ENCODE peak calls at places on chromosome 2, in six cellular contexts. O is HCT116; C is CD8-positive, alpha-beta T cell; J is dorsolateral prefrontal cortex; L is IMR-90; E is nephron progenitor cell. N is an unnamed sample.
A peak's percentile ranks its signal among the peaks of the same experiment; 100 is the strongest.

GRCh38 chr2:76821731-76822130 is 700.4 kb downstream of the LRRTM4 start:
- DNase-seq in L (no peak), E (no peak), O (no peak), J (no peak), C (no peak), N (no peak)

GRCh38 chr2:156445311-156446218 is 9.4 kb downstream of the GPD2 start:
- DNase-seq in C (no peak), L (peak; percentile 90), J (no peak), E (no peak), O (no peak), N (peak; percentile 87)

GRCh38 chr2:52934354-52934898 is 833.2 kb upstream of the CHAC2 start:
- DNase-seq in L (peak; percentile 91), C (no peak), J (no peak), E (no peak), O (peak; percentile 91), N (peak; percentile 66)

GRCh38 chr2:191818133-191818532 is 28.8 kb downstream of the CAVIN2 start:
- DNase-seq in E (no peak), C (no peak), J (no peak), O (no peak), L (no peak), N (no peak)

GRCh38 chr2:142825861-142826260 is 51.6 kb upstream of the KYNU start:
- DNase-seq in O (no peak), L (no peak), J (no peak), E (no peak), C (no peak), N (peak; percentile 18)

GRCh38 chr2:72780483-72780882 is 45.4 kb downstream of the EXOC6B start:
- DNase-seq in O (no peak), C (no peak), L (peak; percentile 56), E (no peak), J (no peak), N (peak; percentile 91)

GRCh38 chr2:23835423-23835822 is 91.5 kb downstream of the ATAD2B start:
- DNase-seq in J (no peak), E (no peak), C (no peak), L (no peak), O (no peak), N (no peak)

GRCh38 chr2:100104718-100105677 is 37.4 kb downstream of the AFF3 start:
- DNase-seq in J (no peak), L (peak; percentile 11), C (no peak), O (no peak), E (peak; percentile 75), N (no peak)

GRCh38 chr2:117232305-117232704 is 582.2 kb upstream of the DDX18 start:
- DNase-seq in E (no peak), C (no peak), O (no peak), L (no peak), J (no peak), N (no peak)

GRCh38 chr2:156397229-156397628 is 39.0 kb upstream of the GPD2 start:
- DNase-seq in L (no peak), E (no peak), C (no peak), J (no peak), O (no peak), N (no peak)

GRCh38 chr2:38723173-38723572 is 28.0 kb downstream of the SRSF7 start:
- DNase-seq in E (no peak), L (no peak), C (no peak), J (no peak), O (no peak), N (no peak)

GRCh38 chr2:191811807-191812602 is 34.9 kb downstream of the CAVIN2 start:
- DNase-seq in E (peak; percentile 61), L (peak; percentile 69), J (peak; percentile 83), O (peak; percentile 53), C (no peak), N (peak; percentile 85)

GRCh38 chr2:231674587-231675334 is 33.6 kb upstream of the PTMA start:
- DNase-seq in E (peak; percentile 83), C (peak; percentile 60), J (peak; percentile 64), L (peak; percentile 43), O (no peak), N (peak; percentile 54)

GRCh38 chr2:58638256-58638795 is 397.2 kb upstream of the FANCL start:
- DNase-seq in O (no peak), C (no peak), J (no peak), E (no peak), L (no peak), N (no peak)

GRCh38 chr2:29323961-29324360 is 208.7 kb downstream of the CLIP4 start:
- DNase-seq in L (peak; percentile 9), O (no peak), J (no peak), C (no peak), E (no peak), N (peak; percentile 29)

GRCh38 chr2:131516011-131516410 is 11.7 kb upstream of the CCDC74A start:
- DNase-seq in C (no peak), O (no peak), L (no peak), J (no peak), E (no peak), N (no peak)

GRCh38 chr2:158464426-158465281 is 7.9 kb downstream of the PKP4 start:
- DNase-seq in C (no peak), E (no peak), J (no peak), L (peak; percentile 16), O (no peak), N (peak; percentile 29)

GRCh38 chr2:240811346-240812300 is 8.4 kb downstream of the KIF1A start:
- DNase-seq in E (no peak), O (no peak), L (no peak), C (no peak), J (peak; percentile 7), N (no peak)

GRCh38 chr2:95165030-95165370 is 609 bp upstream of the ZNF2 start:
- DNase-seq in L (no peak), J (no peak), C (no peak), E (no peak), O (no peak), N (no peak)

GRCh38 chr2:95159690-95160449 is at the start of gene ZNF514:
- DNase-seq in L (peak; percentile 64), E (peak; percentile 88), O (no peak), J (peak; percentile 69), C (peak; percentile 71), N (peak; percentile 73)

GRCh38 chr2:95166065-95166763 is 605 bp downstream of the ZNF2 start:
- DNase-seq in C (no peak), O (no peak), E (no peak), L (no peak), J (no peak), N (no peak)

DNA sequence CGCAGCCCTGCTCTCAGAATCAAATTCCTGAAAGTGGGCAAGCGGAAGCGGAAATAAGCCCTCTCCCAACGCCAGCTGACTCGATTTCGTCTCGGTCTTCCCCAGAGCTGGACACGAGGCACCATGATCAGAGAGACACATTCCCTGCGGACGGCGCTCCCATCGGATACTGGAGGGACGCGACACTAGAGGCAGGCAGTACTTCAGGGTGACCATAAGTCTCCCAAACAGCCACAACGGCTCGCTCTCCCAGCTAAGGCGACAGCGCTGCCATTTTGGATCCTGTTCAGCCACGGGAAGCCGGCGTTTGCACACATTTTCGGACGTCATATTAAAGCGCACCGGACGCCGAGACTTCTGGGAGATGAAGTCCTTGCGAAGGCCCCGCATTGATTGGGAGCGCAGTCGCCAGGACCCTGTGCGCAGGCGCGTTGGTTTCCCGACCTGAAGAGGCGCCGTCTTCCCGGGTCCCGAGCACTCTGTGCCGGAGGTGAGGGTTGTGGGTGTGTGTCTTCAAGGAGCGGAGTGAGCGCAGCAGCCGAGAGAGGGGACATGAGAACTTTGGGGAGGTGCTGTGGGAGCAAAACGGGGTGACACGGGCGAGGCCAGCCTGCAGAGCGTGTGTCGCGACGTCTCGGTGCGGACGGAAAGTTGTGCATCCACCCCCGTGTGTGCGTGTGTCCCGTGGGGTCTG is at the start of gene ZNF2:
- DNase-seq in C (peak; percentile 99), E (peak; percentile 97), J (peak; percentile 99), L (peak; percentile 98), O (peak; percentile 96), N (peak; percentile 99)
- TF ChIP-seq CTCF in C (no peak), E (no peak), J (peak; percentile 23), L (no peak), O (no peak), N (peak; percentile 1)

DNA sequence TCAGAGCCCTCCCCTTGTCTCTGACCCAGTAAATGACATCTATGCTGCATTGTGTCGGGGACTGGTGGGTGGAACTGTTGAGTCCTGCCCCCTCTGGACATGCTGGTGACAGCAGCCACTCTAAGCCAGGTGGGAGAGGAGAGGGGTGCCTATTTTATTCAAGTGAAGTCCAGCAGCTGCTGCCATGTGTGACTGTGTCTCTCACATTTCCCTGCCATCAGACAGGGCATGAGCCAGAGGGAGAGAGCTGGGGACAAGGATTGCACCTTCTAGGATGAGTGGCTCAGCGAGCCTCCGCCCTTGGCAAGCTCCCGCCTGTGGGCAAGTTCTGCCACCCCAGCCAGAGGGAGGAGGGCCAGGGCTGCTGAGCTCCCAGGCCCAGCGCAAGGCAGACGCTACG is 13.7 kb downstream of the NGEF start:
- DNase-seq in C (no peak), J (no peak), O (no peak), L (no peak), E (no peak), N (no peak)
- TF ChIP-seq CTCF in C (no peak), J (no peak), O (peak; percentile 35), L (no peak), E (no peak), N (no peak)

GRCh38 chr2:69716555-69717120 is 25.3 kb upstream of the ANXA4 start:
- DNase-seq in E (no peak), C (no peak), O (no peak), L (peak; percentile 71), J (no peak), N (peak; percentile 60)
- TF ChIP-seq CTCF in E (no peak), C (no peak), O (no peak), L (peak; percentile 10), J (no peak), N (peak; percentile 10)

DNA sequence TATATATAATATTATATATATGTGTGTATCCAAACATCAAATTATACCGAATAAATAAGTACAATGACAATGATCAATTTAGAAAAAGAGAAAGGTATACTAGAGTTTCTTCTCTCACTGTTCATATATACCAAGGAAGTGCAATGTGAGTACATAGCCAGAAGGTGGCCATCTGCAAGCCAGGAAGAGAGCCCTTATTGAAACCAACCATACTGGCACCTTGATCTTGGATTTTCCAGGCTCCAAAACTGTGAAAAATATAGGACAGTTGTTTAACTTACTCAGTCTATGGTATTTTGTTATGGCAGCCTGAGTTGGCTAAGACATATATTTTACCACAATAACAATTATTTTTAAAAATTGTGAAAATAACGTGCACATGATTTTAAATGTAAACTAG is 1490.2 kb upstream of the SLC39A10 start:
- DNase-seq in J (no peak), E (peak; percentile 10), O (peak; percentile 40), C (no peak), L (no peak), N (peak; percentile 49)
- TF ChIP-seq CTCF in J (peak; percentile 28), E (peak; percentile 69), O (peak; percentile 53), C (no peak), L (peak; percentile 25), N (peak; percentile 74)